ENCODE peak calls at places on chromosomes 2 and 18, in eight cellular contexts. X, E, L, T, O, D, Z and H are unnamed samples. For H3K27me3 and H3K9me3, the result is how much of the 10 kb centered on the place peaks cover.

GRCh38 chr2:121576263-121576662 is 45.6 kb downstream of the RNU4ATAC start:
- DNase-seq in X (no peak), E (no peak), L (no peak), T (no peak), O (no peak), D (no peak), Z (no peak), H (no peak)

GRCh38 chr2:193357508-193357907 is 1162.8 kb upstream of the TMEFF2 start:
- DNase-seq in X (no peak), E (no peak), L (no peak), T (no peak), O (no peak), D (no peak), Z (no peak), H (no peak)

GRCh38 chr2:219125225-219125885 is 35.3 kb downstream of the NHEJ1 start:
- DNase-seq in X (no peak), E (no peak), L (peak), T (no peak), O (peak), D (no peak), Z (peak), H (no peak)

GRCh38 chr2:183027443-183027842 is 10.8 kb downstream of the NCKAP1 start:
- DNase-seq in X (no peak), E (no peak), L (no peak), T (no peak), O (no peak), D (no peak), Z (no peak), H (no peak)

GRCh38 chr2:155895016-155895415 is 437.5 kb downstream of the NR4A2 start:
- DNase-seq in X (no peak), E (no peak), L (no peak), T (no peak), O (no peak), D (no peak), Z (no peak), H (no peak)

GRCh38 chr18:39825485-39825884 is 2129.5 kb upstream of the PIK3C3 start:
- DNase-seq in X (no peak), E (no peak), L (no peak), T (no peak), O (no peak), D (no peak), Z (peak), H (no peak)

GRCh38 chr18:35174093-35174731 is 66.6 kb upstream of the ZNF397 start:
- DNase-seq in X (peak), E (no peak), L (no peak), T (no peak), O (no peak), D (peak), Z (no peak), H (no peak)

GRCh38 chr2:60285476-60286316 is 267.8 kb downstream of the BCL11A start:
- DNase-seq in X (no peak), E (no peak), L (no peak), T (no peak), O (no peak), D (no peak), Z (no peak), H (no peak)

GRCh38 chr2:102111823-102112222 is 30.7 kb upstream of the IL1R1 start:
- DNase-seq in X (no peak), E (no peak), L (no peak), T (no peak), O (no peak), D (no peak), Z (no peak), H (no peak)

GRCh38 chr2:153963247-153963646 is 91.5 kb downstream of the GALNT13 start:
- DNase-seq in X (no peak), E (no peak), L (no peak), T (no peak), O (no peak), D (no peak), Z (no peak), H (no peak)

GRCh38 chr18:77173274-77174030 is 40.9 kb upstream of the MBP start:
- DNase-seq in X (no peak), E (no peak), L (no peak), T (no peak), O (no peak), D (no peak), Z (no peak), H (no peak)

GRCh38 chr2:237859533-237860272 is at the start of gene RAMP1:
- DNase-seq in X (no peak), E (no peak), L (peak), T (no peak), O (no peak), D (no peak), Z (peak), H (no peak)
- H3K27ac ChIP-seq in X (peak), E (no peak), L (peak), T (no peak), O (peak), D (no peak), Z (no peak), H (no peak)

GRCh38 chr18:45416168-45416567 is 199.1 kb upstream of the SLC14A2 start:
- DNase-seq in X (no peak), E (no peak), L (peak), T (no peak), O (no peak), D (no peak), Z (no peak), H (no peak)
- H3K27me3 ChIP-seq in X (under half), E (under half), L (under half), T (under half), O (under half), D (under half), Z (under half), H (under half)

GRCh38 chr2:125243074-125243473 is 1218.0 kb downstream of the CNTNAP5 start:
- DNase-seq in X (no peak), E (no peak), L (no peak), T (no peak), O (no peak), D (no peak), Z (no peak), H (no peak)
- H3K9me3 ChIP-seq in X (under half), E (under half), L (under half), T (under half), O (under half), D (under half), Z (under half), H (under half)

GRCh38 chr2:95316466-95317122 is 19.4 kb downstream of the KCNIP3 start:
- DNase-seq in X (no peak), E (no peak), L (no peak), T (no peak), O (no peak), D (no peak), Z (peak), H (no peak)

GRCh38 chr2:95315801-95316411 is 18.8 kb downstream of the KCNIP3 start:
- DNase-seq in X (no peak), E (no peak), L (no peak), T (no peak), O (no peak), D (no peak), Z (peak), H (no peak)

GRCh38 chr2:95318431-95319220 is 21.5 kb downstream of the KCNIP3 start:
- DNase-seq in X (no peak), E (no peak), L (no peak), T (no peak), O (no peak), D (no peak), Z (no peak), H (no peak)

GRCh38 chr2:95317665-95318425 is 20.7 kb downstream of the KCNIP3 start:
- DNase-seq in X (no peak), E (no peak), L (no peak), T (no peak), O (no peak), D (no peak), Z (no peak), H (no peak)

DNA sequence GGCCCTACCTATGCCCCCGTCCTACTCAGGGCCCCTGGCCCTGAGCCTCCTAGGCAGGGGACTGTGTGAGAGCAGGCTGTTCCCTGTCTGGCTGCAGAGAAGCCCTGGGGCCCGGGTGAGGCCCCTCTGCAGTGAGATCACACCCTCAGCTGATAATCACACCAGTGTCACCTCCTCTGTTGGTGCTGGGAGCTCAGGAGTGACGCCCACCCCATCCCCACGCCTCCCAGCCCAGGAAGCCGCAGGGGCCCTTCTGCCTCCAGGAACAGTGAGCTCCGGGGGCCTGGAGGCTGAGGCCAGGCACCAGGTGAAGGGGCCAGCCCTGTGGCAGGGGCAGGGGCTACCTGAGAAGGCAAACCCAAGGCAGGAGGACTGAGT is 20.0 kb downstream of the KCNIP3 start:
- DNase-seq in X (no peak), E (no peak), L (no peak), T (no peak), O (no peak), D (no peak), Z (no peak), H (no peak)
- H3K27ac ChIP-seq in X (no peak), E (no peak), L (no peak), T (no peak), O (no peak), D (no peak), Z (peak), H (no peak)